ENCODE peak calls at places on chromosomes 12 and 14, in six cellular contexts. One of them, this sample, is unnamed.

GRCh38 chr14:77031680-77032482 is 3.4 kb upstream of the IRF2BPL start:
- DNase-seq in left lung: no peak
- DNase-seq in AG10803: peak
- DNase-seq in endothelial cell: no peak
- DNase-seq in IMR-90: peak
- DNase-seq in GM13977: no peak
- DNase-seq in this sample: no peak

GRCh38 chr12:3593906-3594305 is 102.9 kb downstream of the PRMT8 start:
- DNase-seq in IMR-90: no peak
- DNase-seq in GM13977: no peak
- DNase-seq in endothelial cell: no peak
- DNase-seq in left lung: no peak
- DNase-seq in AG10803: no peak
- DNase-seq in this sample: no peak

GRCh38 chr12:68271346-68271745 is 17.9 kb upstream of the IL22 start:
- DNase-seq in endothelial cell: no peak
- DNase-seq in GM13977: no peak
- DNase-seq in IMR-90: peak
- DNase-seq in left lung: no peak
- DNase-seq in AG10803: peak
- DNase-seq in this sample: no peak

GRCh38 chr12:96073346-96074336 is 38.3 kb upstream of the LTA4H start:
- DNase-seq in left lung: no peak
- DNase-seq in GM13977: no peak
- DNase-seq in endothelial cell: no peak
- DNase-seq in IMR-90: no peak
- DNase-seq in AG10803: no peak
- DNase-seq in this sample: no peak

GRCh38 chr14:104091927-104092771 is 6.6 kb downstream of the ASPG start:
- DNase-seq in AG10803: no peak
- DNase-seq in IMR-90: no peak
- DNase-seq in GM13977: no peak
- DNase-seq in left lung: peak
- DNase-seq in endothelial cell: no peak
- DNase-seq in this sample: no peak

GRCh38 chr12:81105687-81106086 is 27.8 kb downstream of the ACSS3 start:
- DNase-seq in GM13977: no peak
- DNase-seq in AG10803: no peak
- DNase-seq in IMR-90: no peak
- DNase-seq in endothelial cell: no peak
- DNase-seq in left lung: no peak
- DNase-seq in this sample: no peak

GRCh38 chr12:24473097-24473496 is 475.8 kb downstream of the BCAT1 start:
- DNase-seq in IMR-90: no peak
- DNase-seq in left lung: no peak
- DNase-seq in GM13977: no peak
- DNase-seq in endothelial cell: no peak
- DNase-seq in AG10803: no peak
- DNase-seq in this sample: no peak

GRCh38 chr12:10397311-10397710 is 7.5 kb upstream of the KLRK1 start:
- DNase-seq in endothelial cell: no peak
- DNase-seq in IMR-90: no peak
- DNase-seq in GM13977: no peak
- DNase-seq in left lung: no peak
- DNase-seq in AG10803: no peak
- DNase-seq in this sample: no peak

GRCh38 chr14:84445486-84445885 is 1084.5 kb upstream of the FLRT2 start:
- DNase-seq in GM13977: no peak
- DNase-seq in left lung: no peak
- DNase-seq in IMR-90: no peak
- DNase-seq in AG10803: no peak
- DNase-seq in endothelial cell: no peak
- DNase-seq in this sample: no peak

GRCh38 chr14:69345402-69345801 is 52.7 kb downstream of the ERH start:
- DNase-seq in IMR-90: no peak
- DNase-seq in left lung: no peak
- DNase-seq in GM13977: no peak
- DNase-seq in AG10803: no peak
- DNase-seq in endothelial cell: no peak
- DNase-seq in this sample: no peak

GRCh38 chr12:42450248-42450647 is 124.3 kb downstream of the PPHLN1 start:
- DNase-seq in left lung: no peak
- DNase-seq in AG10803: peak
- DNase-seq in GM13977: no peak
- DNase-seq in endothelial cell: no peak
- DNase-seq in IMR-90: peak
- DNase-seq in this sample: no peak

GRCh38 chr12:98217257-98217656 is 298.1 kb upstream of the TMPO start:
- DNase-seq in left lung: no peak
- DNase-seq in AG10803: no peak
- DNase-seq in endothelial cell: no peak
- DNase-seq in IMR-90: no peak
- DNase-seq in GM13977: no peak
- DNase-seq in this sample: no peak

GRCh38 chr14:92973265-92973797 is 50.4 kb downstream of the CHGA start:
- DNase-seq in GM13977: no peak
- DNase-seq in endothelial cell: peak
- DNase-seq in AG10803: peak
- DNase-seq in IMR-90: peak
- DNase-seq in left lung: no peak
- DNase-seq in this sample: peak

GRCh38 chr12:10151621-10152020 is 20.3 kb downstream of the OLR1 start:
- DNase-seq in GM13977: no peak
- DNase-seq in endothelial cell: no peak
- DNase-seq in AG10803: no peak
- DNase-seq in IMR-90: no peak
- DNase-seq in left lung: no peak
- DNase-seq in this sample: no peak

GRCh38 chr14:22847661-22848341 is 11.4 kb downstream of the MMP14 start:
- DNase-seq in IMR-90: peak
- DNase-seq in GM13977: peak
- DNase-seq in endothelial cell: no peak
- DNase-seq in AG10803: peak
- DNase-seq in left lung: no peak
- DNase-seq in this sample: no peak

GRCh38 chr14:78446807-78447206 is 276.6 kb downstream of the NRXN3 start:
- DNase-seq in AG10803: no peak
- DNase-seq in IMR-90: no peak
- DNase-seq in endothelial cell: peak
- DNase-seq in GM13977: no peak
- DNase-seq in left lung: no peak
- DNase-seq in this sample: no peak

GRCh38 chr12:74619886-74620285 is 82.3 kb downstream of the ATXN7L3B start:
- DNase-seq in IMR-90: no peak
- DNase-seq in AG10803: no peak
- DNase-seq in left lung: no peak
- DNase-seq in endothelial cell: no peak
- DNase-seq in GM13977: no peak
- DNase-seq in this sample: no peak

GRCh38 chr12:30002677-30003076 is 218.9 kb upstream of the TMTC1 start:
- DNase-seq in left lung: no peak
- DNase-seq in IMR-90: no peak
- DNase-seq in endothelial cell: no peak
- DNase-seq in GM13977: no peak
- DNase-seq in AG10803: no peak
- DNase-seq in this sample: no peak

GRCh38 chr12:111034148-111034910 is 114.0 kb upstream of the MYL2 start:
- DNase-seq in AG10803: no peak
- DNase-seq in GM13977: no peak
- DNase-seq in endothelial cell: peak
- DNase-seq in left lung: no peak
- DNase-seq in IMR-90: no peak
- DNase-seq in this sample: no peak

GRCh38 chr12:104469523-104469922 is 12.8 kb downstream of the CHST11 start:
- DNase-seq in left lung: no peak
- DNase-seq in GM13977: no peak
- DNase-seq in IMR-90: no peak
- DNase-seq in AG10803: no peak
- DNase-seq in endothelial cell: no peak
- DNase-seq in this sample: no peak

GRCh38 chr12:106035421-106035820 is 103.3 kb downstream of the NUAK1 start:
- DNase-seq in GM13977: no peak
- DNase-seq in endothelial cell: no peak
- DNase-seq in IMR-90: no peak
- DNase-seq in AG10803: no peak
- DNase-seq in left lung: no peak
- DNase-seq in this sample: no peak

GRCh38 chr12:56758728-56759269 is 4.3 kb upstream of the HSD17B6 start:
- DNase-seq in left lung: no peak
- DNase-seq in IMR-90: peak
- DNase-seq in AG10803: no peak
- DNase-seq in GM13977: no peak
- DNase-seq in endothelial cell: no peak
- DNase-seq in this sample: no peak

GRCh38 chr12:91381309-91381804 is 198.7 kb upstream of the DCN start:
- DNase-seq in left lung: no peak
- DNase-seq in endothelial cell: peak
- DNase-seq in IMR-90: peak
- DNase-seq in AG10803: peak
- DNase-seq in GM13977: peak
- DNase-seq in this sample: peak

GRCh38 chr12:13124661-13125505 is 21.4 kb upstream of the GSG1 start:
- DNase-seq in left lung: no peak
- DNase-seq in GM13977: no peak
- DNase-seq in IMR-90: peak
- DNase-seq in endothelial cell: no peak
- DNase-seq in AG10803: peak
- DNase-seq in this sample: no peak

GRCh38 chr14:44732144-44732543 is 225.1 kb upstream of the FSCB start:
- DNase-seq in endothelial cell: no peak
- DNase-seq in AG10803: no peak
- DNase-seq in GM13977: no peak
- DNase-seq in IMR-90: no peak
- DNase-seq in left lung: no peak
- DNase-seq in this sample: no peak

GRCh38 chr12:5648692-5649338 is 216.9 kb downstream of the NTF3 start:
- DNase-seq in endothelial cell: peak
- DNase-seq in GM13977: no peak
- DNase-seq in IMR-90: peak
- DNase-seq in left lung: no peak
- DNase-seq in AG10803: peak
- DNase-seq in this sample: no peak

GRCh38 chr14:92507174-92507768 is 6.3 kb upstream of the RIN3 start:
- DNase-seq in GM13977: no peak
- DNase-seq in AG10803: no peak
- DNase-seq in left lung: peak
- DNase-seq in IMR-90: no peak
- DNase-seq in endothelial cell: no peak
- DNase-seq in this sample: no peak

GRCh38 chr14:61555056-61555838 is 140.1 kb upstream of the HIF1A start:
- DNase-seq in IMR-90: peak
- DNase-seq in left lung: no peak
- DNase-seq in endothelial cell: no peak
- DNase-seq in GM13977: no peak
- DNase-seq in AG10803: peak
- DNase-seq in this sample: no peak

GRCh38 chr12:93351726-93352125 is 26.0 kb upstream of the NUDT4 start:
- DNase-seq in endothelial cell: no peak
- DNase-seq in GM13977: no peak
- DNase-seq in left lung: no peak
- DNase-seq in IMR-90: no peak
- DNase-seq in AG10803: no peak
- DNase-seq in this sample: no peak
- TF ChIP-seq CTCF in endothelial cell: no peak
- TF ChIP-seq CTCF in GM13977: no peak
- TF ChIP-seq CTCF in left lung: no peak
- TF ChIP-seq CTCF in IMR-90: no peak
- TF ChIP-seq CTCF in AG10803: no peak
- TF ChIP-seq CTCF in this sample: no peak

DNA sequence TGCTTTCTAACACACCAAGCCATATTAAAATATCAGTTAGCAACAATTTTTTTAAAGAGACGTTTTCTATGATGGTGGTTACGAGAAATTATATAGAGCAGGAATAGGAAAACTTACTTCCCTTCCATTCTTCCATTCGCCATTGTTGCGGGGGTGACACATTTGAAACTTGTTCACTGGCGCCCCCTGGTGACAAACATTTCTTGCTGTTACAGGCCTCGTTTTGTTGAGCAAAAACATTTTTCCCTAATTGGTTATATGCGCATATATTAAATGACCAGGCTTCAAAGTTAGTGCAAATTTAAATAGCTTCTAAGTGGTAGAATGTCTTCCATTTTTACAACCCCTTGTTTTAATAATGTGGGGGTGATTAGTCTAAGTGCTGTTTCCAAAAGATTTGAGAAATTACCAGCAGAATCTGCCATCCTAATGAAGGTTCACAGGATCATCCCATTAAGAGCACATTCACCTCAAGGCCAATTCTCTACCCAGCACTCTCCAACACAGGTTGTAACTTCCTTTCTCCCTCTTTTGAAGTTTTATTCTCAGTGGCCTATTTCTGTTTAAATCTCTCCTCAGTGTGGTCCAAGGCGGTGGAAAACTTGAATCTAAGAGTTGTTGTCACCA is 1124.7 kb downstream of the FLRT2 start:
- DNase-seq in GM13977: peak
- DNase-seq in left lung: no peak
- DNase-seq in IMR-90: peak
- DNase-seq in endothelial cell: peak
- DNase-seq in AG10803: peak
- DNase-seq in this sample: no peak
- TF ChIP-seq CTCF in GM13977: peak
- TF ChIP-seq CTCF in left lung: no peak
- TF ChIP-seq CTCF in IMR-90: peak
- TF ChIP-seq CTCF in endothelial cell: peak
- TF ChIP-seq CTCF in AG10803: peak
- TF ChIP-seq CTCF in this sample: no peak

GRCh38 chr12:47808574-47809380 is 10.9 kb downstream of the HDAC7 start:
- DNase-seq in GM13977: no peak
- DNase-seq in IMR-90: peak
- DNase-seq in endothelial cell: no peak
- DNase-seq in left lung: peak
- DNase-seq in AG10803: no peak
- DNase-seq in this sample: no peak
- TF ChIP-seq CTCF in GM13977: peak
- TF ChIP-seq CTCF in IMR-90: peak
- TF ChIP-seq CTCF in endothelial cell: no peak
- TF ChIP-seq CTCF in left lung: peak
- TF ChIP-seq CTCF in AG10803: peak
- TF ChIP-seq CTCF in this sample: no peak

GRCh38 chr12:52398176-52398575 is 8.0 kb downstream of the KRT82 start:
- DNase-seq in GM13977: no peak
- DNase-seq in left lung: no peak
- DNase-seq in endothelial cell: no peak
- DNase-seq in IMR-90: no peak
- DNase-seq in AG10803: no peak
- DNase-seq in this sample: no peak

GRCh38 chr12:52394836-52395405 is 9.5 kb upstream of the KRT84 start:
- DNase-seq in IMR-90: no peak
- DNase-seq in endothelial cell: no peak
- DNase-seq in AG10803: no peak
- DNase-seq in GM13977: no peak
- DNase-seq in left lung: no peak
- DNase-seq in this sample: no peak

GRCh38 chr12:52396656-52397055 is 9.5 kb downstream of the KRT82 start:
- DNase-seq in IMR-90: no peak
- DNase-seq in AG10803: no peak
- DNase-seq in endothelial cell: no peak
- DNase-seq in left lung: no peak
- DNase-seq in GM13977: no peak
- DNase-seq in this sample: no peak

GRCh38 chr12:52392465-52393007 is 7.1 kb upstream of the KRT84 start:
- DNase-seq in IMR-90: no peak
- DNase-seq in AG10803: no peak
- DNase-seq in GM13977: no peak
- DNase-seq in left lung: no peak
- DNase-seq in endothelial cell: no peak
- DNase-seq in this sample: no peak

GRCh38 chr12:52395761-52396434 is 10.2 kb downstream of the KRT82 start:
- DNase-seq in AG10803: peak
- DNase-seq in endothelial cell: peak
- DNase-seq in left lung: peak
- DNase-seq in IMR-90: no peak
- DNase-seq in GM13977: no peak
- DNase-seq in this sample: no peak
- TF ChIP-seq CTCF in AG10803: peak
- TF ChIP-seq CTCF in endothelial cell: peak
- TF ChIP-seq CTCF in left lung: peak
- TF ChIP-seq CTCF in IMR-90: no peak
- TF ChIP-seq CTCF in GM13977: peak
- TF ChIP-seq CTCF in this sample: no peak